ENCODE peak calls at places on chromosomes 2 and 18, in five cellular contexts. P is anterior cingulate cortex; C is naive thymus-derived CD8-positive, alpha-beta T cell; R is fibroblast of lung; T is HFF-Myc. Q is an unnamed sample.

GRCh38 chr2:239227661-239228371 is 173.0 kb downstream of the HDAC4 start:
- DNase-seq in P (no peak), C (no peak), R (no peak), T (no peak), Q (peak; percentile 24)

GRCh38 chr2:2579814-2580213 is 248.7 kb upstream of the MYT1L start:
- DNase-seq in P (no peak), C (no peak), R (no peak), T (no peak), Q (no peak)

GRCh38 chr18:75211002-75211621 is 515 bp downstream of the TSHZ1 start:
- DNase-seq in P (no peak), C (peak; percentile 57), R (peak; percentile 47), T (no peak), Q (peak; percentile 3)

GRCh38 chr2:40431600-40431955 is 20.3 kb downstream of the SLC8A1 start:
- DNase-seq in P (peak; percentile 27), C (no peak), R (peak; percentile 70), T (peak; percentile 57), Q (peak; percentile 52)

GRCh38 chr2:109494351-109494750 is 119.4 kb downstream of the SEPTIN10 start:
- DNase-seq in P (no peak), C (no peak), R (no peak), T (no peak), Q (no peak)

GRCh38 chr2:61469424-61470121 is 1.3 kb downstream of the USP34 start:
- DNase-seq in P (no peak), C (no peak), R (peak; percentile 41), T (no peak), Q (peak; percentile 16)

GRCh38 chr18:2985628-2986027 is 27.3 kb downstream of the LPIN2 start:
- DNase-seq in P (no peak), C (peak; percentile 75), R (peak; percentile 57), T (no peak), Q (peak; percentile 41)

GRCh38 chr2:100957971-100958653 is 44.0 kb upstream of the RPL31 start:
- DNase-seq in P (peak; percentile 21), C (no peak), R (peak; percentile 94), T (no peak), Q (peak; percentile 83)

GRCh38 chr18:21191596-21192307 is 50.3 kb upstream of the GREB1L start:
- DNase-seq in P (peak; percentile 19), C (no peak), R (peak; percentile 56), T (peak; percentile 52), Q (peak; percentile 59)